ENCODE peak calls at places on chromosome 12, in four cellular contexts. I, F, U and J are unnamed samples.

GRCh38 chr12:71216725-71217579 is 59.2 kb upstream of the TSPAN8 start:
- DNase-seq in I (no peak), F (no peak), U (peak), J (no peak)

GRCh38 chr12:49912846-49913245 is 9.1 kb upstream of the FAIM2 start:
- DNase-seq in I (no peak), F (no peak), U (no peak), J (no peak)

GRCh38 chr12:116749884-116750283 is 11.8 kb downstream of the RNFT2 start:
- DNase-seq in I (no peak), F (no peak), U (no peak), J (no peak)

GRCh38 chr12:89521348-89522238 is 3.0 kb downstream of the GALNT4 start:
- DNase-seq in I (no peak), F (no peak), U (no peak), J (no peak)

GRCh38 chr12:132597333-132598283 is 12.8 kb downstream of the LRCOL1 start:
- DNase-seq in I (no peak), F (no peak), U (peak), J (no peak)

GRCh38 chr12:30970559-30971202 is 44.1 kb downstream of the TSPAN11 start:
- DNase-seq in I (no peak), F (no peak), U (no peak), J (peak)

GRCh38 chr12:48875944-48876520 is 10.4 kb upstream of the RND1 start:
- DNase-seq in I (no peak), F (no peak), U (no peak), J (no peak)

GRCh38 chr12:79374543-79374942 is 316.2 kb downstream of the PAWR start:
- DNase-seq in I (no peak), F (no peak), U (no peak), J (no peak)

GRCh38 chr12:89384050-89384749 is 31.9 kb upstream of the DUSP6 start:
- DNase-seq in I (peak), F (peak), U (no peak), J (no peak)

GRCh38 chr12:112978163-112979081 is at the start of gene OAS2:
- DNase-seq in I (peak), F (peak), U (no peak), J (peak)
- TF ChIP-seq POLR2A in I (peak), F (no peak), U (no peak), J (no peak)

GRCh38 chr12:64759035-64759894 is at the start of gene GNS:
- DNase-seq in I (peak), F (peak), U (peak), J (peak)
- TF ChIP-seq POLR2A in I (peak), F (peak), U (peak), J (no peak)

GRCh38 chr12:53062977-53063707 is 13.3 kb downstream of the TNS2 start:
- DNase-seq in I (no peak), F (no peak), U (no peak), J (peak)
- TF ChIP-seq POLR2A in I (no peak), F (no peak), U (no peak), J (no peak)

GRCh38 chr12:106984588-106985137 is 2.3 kb downstream of the MTERF2 start:
- DNase-seq in I (no peak), F (no peak), U (peak), J (no peak)

GRCh38 chr12:106985479-106985878 is 1.5 kb downstream of the MTERF2 start:
- DNase-seq in I (no peak), F (no peak), U (no peak), J (no peak)

GRCh38 chr12:106986135-106986534 is 811 bp downstream of the MTERF2 start:
- DNase-seq in I (no peak), F (no peak), U (peak), J (no peak)

GRCh38 chr12:106987846-106988245 is 900 bp upstream of the MTERF2 start:
- DNase-seq in I (no peak), F (no peak), U (no peak), J (no peak)

DNA sequence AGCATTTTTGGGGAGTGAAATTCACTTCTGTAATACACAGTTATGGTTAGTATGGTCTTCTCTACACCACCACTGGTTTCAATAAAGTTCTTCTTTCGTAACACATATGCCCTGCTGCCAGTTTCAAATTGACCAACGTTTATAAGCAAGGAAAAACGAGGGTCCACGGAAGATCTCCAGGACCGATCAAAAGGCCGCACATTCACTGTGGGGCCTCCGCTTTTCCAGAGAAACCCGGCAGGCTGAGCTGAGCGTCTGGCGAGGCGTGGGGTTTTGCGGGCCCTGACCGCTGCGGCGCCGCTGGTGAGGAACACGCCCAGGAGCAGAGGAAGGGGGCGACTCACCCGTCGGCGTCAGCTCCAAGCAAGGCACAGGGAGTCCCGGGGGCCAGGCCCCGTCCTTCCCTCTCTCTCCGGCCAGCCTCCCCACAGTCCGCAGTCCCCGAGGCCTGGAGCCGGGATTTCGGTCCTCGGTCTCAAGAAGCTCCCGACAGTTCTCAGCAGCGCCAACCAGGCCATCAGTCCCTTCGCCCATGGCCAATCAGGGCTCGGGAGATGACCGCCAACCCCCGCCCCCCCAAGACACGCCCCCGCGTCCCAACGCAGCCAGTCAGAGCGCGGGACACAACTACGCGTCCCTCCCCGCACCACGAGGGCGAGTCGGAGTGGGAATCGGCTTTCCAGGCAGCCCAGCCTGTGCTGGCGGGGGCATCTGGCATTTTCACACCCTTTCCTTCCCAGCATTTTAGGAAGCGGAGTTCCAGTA is at the start of gene MTERF2:
- DNase-seq in I (peak), F (peak), U (peak), J (peak)
- TF ChIP-seq POLR2A in I (peak), F (peak), U (peak), J (no peak)

GRCh38 chr12:26226629-26227375 is 31.4 kb downstream of the SSPN start:
- DNase-seq in I (no peak), F (no peak), U (peak), J (no peak)
- TF ChIP-seq POLR2A in I (no peak), F (no peak), U (no peak), J (no peak)

GRCh38 chr12:84803661-84804060 is 108.9 kb downstream of the SLC6A15 start:
- DNase-seq in I (no peak), F (no peak), U (no peak), J (no peak)
- TF ChIP-seq POLR2A in I (no peak), F (no peak), U (no peak), J (no peak)

DNA sequence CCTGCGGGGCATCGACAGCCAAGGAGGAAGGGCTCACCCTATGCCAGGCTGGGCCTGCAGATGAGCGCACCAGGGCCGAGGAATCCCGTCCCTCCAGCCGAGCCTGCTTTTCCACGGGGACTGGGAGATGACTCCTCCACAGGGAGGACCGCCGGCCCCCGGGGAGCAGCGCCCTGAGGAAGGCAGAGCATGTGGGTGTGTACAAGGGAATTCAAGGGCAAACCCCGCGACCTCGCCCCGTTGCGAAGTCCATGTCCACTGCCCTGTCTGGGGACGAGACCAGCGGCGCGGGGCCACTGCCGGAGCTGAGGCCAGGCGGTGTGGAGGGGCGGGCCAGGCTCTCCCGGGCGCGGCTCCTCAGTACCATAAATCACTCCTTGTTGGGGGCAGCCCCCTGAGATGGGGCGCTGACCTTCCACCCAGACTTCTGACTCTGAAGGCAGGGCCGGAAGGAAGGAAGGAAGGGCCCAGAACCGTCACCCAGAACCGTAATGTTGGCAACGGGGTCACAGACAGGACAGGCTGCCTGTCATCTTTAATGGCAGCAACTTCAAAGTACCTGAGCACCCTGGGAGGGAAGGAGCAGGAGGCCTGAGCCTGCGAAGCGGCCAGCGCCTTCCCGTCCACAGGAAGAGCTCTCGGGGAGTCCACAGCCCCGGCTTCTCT is 52.6 kb downstream of the RNF34 start:
- DNase-seq in I (no peak), F (peak), U (no peak), J (peak)
- TF ChIP-seq POLR2A in I (no peak), F (no peak), U (no peak), J (no peak)